ENCODE peak calls at places on chromosomes 13 and 19, in five cellular contexts. I, G, U, V and H are unnamed samples.

GRCh38 chr19:19546751-19547162 is 8.7 kb downstream of the CILP2 start:
- DNase-seq in V (no peak), U (no peak), I (no peak), G (no peak), H (no peak)

GRCh38 chr13:40152145-40152544 is 496.7 kb downstream of the COG6 start:
- DNase-seq in U (peak), V (no peak), I (no peak), G (no peak), H (no peak)

GRCh38 chr13:31638577-31638976 is 100.7 kb upstream of the RXFP2 start:
- DNase-seq in U (no peak), G (no peak), V (no peak), I (no peak), H (no peak)

GRCh38 chr13:91357613-91358383 is 10.3 kb downstream of the MIR17HG start:
- DNase-seq in U (no peak), G (no peak), V (no peak), I (no peak), H (no peak)

GRCh38 chr13:77584111-77584510 is 48.6 kb downstream of the SCEL start:
- DNase-seq in I (peak), V (no peak), G (no peak), U (no peak), H (peak)

GRCh38 chr19:3479177-3479818 is 1.0 kb downstream of the SMIM24 start:
- DNase-seq in U (peak), G (no peak), I (peak), V (peak), H (no peak)

GRCh38 chr19:6271251-6271650 is 8.5 kb downstream of the MLLT1 start:
- DNase-seq in U (no peak), I (no peak), V (peak), G (no peak), H (peak)

GRCh38 chr19:55369651-55370304 is 485 bp downstream of the IL11 start:
- DNase-seq in V (peak), U (no peak), G (no peak), I (no peak), H (peak)

GRCh38 chr13:21338156-21338555 is 120.9 kb downstream of the ZDHHC20 start:
- DNase-seq in V (peak), U (no peak), I (no peak), G (no peak), H (peak)

GRCh38 chr19:19749332-19750130 is 16.6 kb upstream of the ZNF14 start:
- DNase-seq in V (no peak), G (no peak), U (no peak), I (no peak), H (no peak)

GRCh38 chr19:49932731-49933131 is 3.4 kb upstream of the NUP62 start:
- DNase-seq in G (no peak), V (no peak), I (no peak), U (no peak), H (no peak)

GRCh38 chr13:97408938-97409337 is 25.0 kb upstream of the RAP2A start:
- DNase-seq in I (no peak), G (no peak), V (no peak), U (no peak), H (no peak)

GRCh38 chr13:33446821-33447481 is 161.4 kb upstream of the STARD13 start:
- DNase-seq in U (no peak), V (no peak), G (no peak), I (no peak), H (no peak)

GRCh38 chr19:33804021-33804799 is 7.5 kb downstream of the KCTD15 start:
- DNase-seq in V (no peak), G (no peak), I (no peak), U (no peak), H (peak)

GRCh38 chr13:111203742-111204386 is 88.8 kb downstream of the ARHGEF7 start:
- DNase-seq in G (no peak), I (no peak), V (no peak), U (no peak), H (no peak)

GRCh38 chr19:30879225-30879624 is 470.0 kb downstream of the TSHZ3 start:
- DNase-seq in V (no peak), I (no peak), U (no peak), G (no peak), H (no peak)

GRCh38 chr19:6066661-6067646 is 43.3 kb downstream of the RFX2 start:
- DNase-seq in V (peak), I (peak), G (no peak), U (no peak), H (peak)

GRCh38 chr19:2239771-2240770 is 3.4 kb downstream of the SF3A2 start:
- DNase-seq in V (peak), U (no peak), I (no peak), G (no peak), H (no peak)

GRCh38 chr13:32248789-32249188 is 66.4 kb downstream of the ZAR1L start:
- DNase-seq in I (no peak), V (no peak), U (no peak), G (no peak), H (no peak)

GRCh38 chr19:2424686-2425621 is 2.4 kb downstream of the TIMM13 start:
- DNase-seq in I (no peak), V (peak), G (no peak), U (no peak), H (no peak)

GRCh38 chr13:99489028-99489427 is 12.2 kb upstream of the TM9SF2 start:
- DNase-seq in U (no peak), I (no peak), V (no peak), G (no peak), H (no peak)

GRCh38 chr19:28862238-28862637 is 350.7 kb downstream of the UQCRFS1 start:
- DNase-seq in I (no peak), G (no peak), V (no peak), U (no peak), H (no peak)

GRCh38 chr19:30656520-30657100 is 284.4 kb downstream of the ZNF536 start:
- DNase-seq in U (no peak), I (no peak), G (no peak), V (no peak), H (no peak)

GRCh38 chr13:87557788-87558187 is 113.4 kb upstream of the SLITRK5 start:
- DNase-seq in U (no peak), G (no peak), V (no peak), I (no peak), H (no peak)

GRCh38 chr19:28727835-28728159 is 485.2 kb downstream of the UQCRFS1 start:
- DNase-seq in V (no peak), I (no peak), U (no peak), G (no peak), H (no peak)

GRCh38 chr13:20045946-20046548 is 87.5 kb downstream of the ZMYM2 start:
- DNase-seq in I (no peak), G (no peak), V (no peak), U (no peak), H (no peak)

GRCh38 chr13:92656103-92656502 is 570.5 kb upstream of the GPC6 start:
- DNase-seq in U (no peak), I (no peak), G (no peak), V (no peak), H (no peak)

GRCh38 chr19:58476498-58477015 is 405 bp downstream of the ZNF446 start:
- DNase-seq in V (peak), U (no peak), G (no peak), I (no peak), H (peak)

GRCh38 chr13:34172048-34172447 is 354.1 kb downstream of the RFC3 start:
- DNase-seq in I (no peak), V (no peak), U (no peak), G (no peak), H (no peak)

GRCh38 chr13:108288741-108289140 is 19.2 kb downstream of the TNFSF13B start:
- DNase-seq in G (no peak), I (no peak), U (no peak), V (no peak), H (no peak)

GRCh38 chr13:48862572-48862971 is 113.1 kb upstream of the FNDC3A start:
- DNase-seq in U (no peak), V (no peak), G (no peak), I (no peak), H (no peak)